ENCODE peak calls at places on chromosome 3, in six cellular contexts. F is heart left ventricle, M is stomach, U is uterus, A is Panc1, Z is AG04450. W is an unnamed sample.

GRCh38 chr3:16808393-16809107 is 76.2 kb upstream of the PLCL2 start:
- DNase-seq in U (no peak), A (no peak), M (no peak), F (no peak), Z (no peak), W (no peak)

GRCh38 chr3:123312331-123313265 is 110.9 kb downstream of the SEC22A start:
- DNase-seq in A (no peak), Z (no peak), U (no peak), M (no peak), F (no peak), W (no peak)

GRCh38 chr3:127817331-127817821 is 4.9 kb downstream of the MGLL start:
- DNase-seq in M (no peak), U (no peak), Z (no peak), A (peak; percentile 85), F (no peak), W (no peak)

GRCh38 chr3:177452487-177452886 is 255.2 kb upstream of the TBL1XR1 start:
- DNase-seq in Z (peak; percentile 67), F (no peak), A (no peak), M (no peak), U (no peak), W (no peak)

GRCh38 chr3:27943106-27943505 is 221.0 kb upstream of the EOMES start:
- DNase-seq in Z (no peak), F (no peak), A (no peak), U (no peak), M (no peak), W (peak; percentile 12)

GRCh38 chr3:36493051-36493450 is 112.7 kb downstream of the STAC start:
- DNase-seq in Z (no peak), M (no peak), A (no peak), F (no peak), U (no peak), W (no peak)

GRCh38 chr3:22887664-22888291 is 315.3 kb upstream of the UBE2E2 start:
- DNase-seq in A (peak; percentile 1), M (no peak), F (no peak), Z (no peak), U (no peak), W (no peak)

GRCh38 chr3:176663819-176664218 is 533.5 kb downstream of the TBL1XR1 start:
- DNase-seq in M (no peak), F (no peak), A (no peak), U (no peak), Z (peak; percentile 15), W (peak; percentile 8)

GRCh38 chr3:107367353-107367752 is 9.9 kb upstream of the CCDC54 start:
- DNase-seq in A (no peak), Z (peak; percentile 57), U (no peak), M (no peak), F (no peak), W (peak; percentile 25)

GRCh38 chr3:12982619-12983101 is 90.6 kb downstream of the IQSEC1 start:
- DNase-seq in M (no peak), Z (no peak), U (no peak), A (no peak), F (no peak), W (no peak)

GRCh38 chr3:40616420-40616819 is 91.7 kb downstream of the ZNF621 start:
- DNase-seq in U (no peak), Z (no peak), M (no peak), A (no peak), F (no peak), W (no peak)

GRCh38 chr3:46593274-46593862 is 19.0 kb upstream of the FAM240A start:
- DNase-seq in F (no peak), Z (no peak), M (no peak), U (no peak), A (no peak), W (no peak)

GRCh38 chr3:82496890-82497560 is 735.6 kb upstream of the GBE1 start:
- DNase-seq in U (no peak), F (no peak), Z (no peak), M (no peak), A (no peak), W (peak; percentile 47)

GRCh38 chr3:59545369-59545768 is 495.5 kb upstream of the CFAP20DC start:
- DNase-seq in U (no peak), A (no peak), Z (no peak), F (no peak), M (no peak), W (no peak)

GRCh38 chr3:81549831-81550230 is 211.6 kb downstream of the GBE1 start:
- DNase-seq in U (no peak), A (no peak), F (no peak), M (no peak), Z (no peak), W (no peak)

GRCh38 chr3:124883766-124884473 is 3.2 kb downstream of the ITGB5 start:
- DNase-seq in F (no peak), A (no peak), M (no peak), U (no peak), Z (no peak), W (no peak)

GRCh38 chr3:41405466-41405865 is 206.2 kb downstream of the CTNNB1 start:
- DNase-seq in M (no peak), U (no peak), A (no peak), F (no peak), Z (no peak), W (no peak)

GRCh38 chr3:72203105-72203504 is 418.2 kb upstream of the PROK2 start:
- DNase-seq in M (no peak), F (no peak), A (no peak), Z (no peak), U (no peak), W (no peak)

GRCh38 chr3:152271465-152272035 is 2.8 kb downstream of the MBNL1 start:
- DNase-seq in A (no peak), Z (no peak), U (no peak), F (no peak), M (no peak), W (no peak)

GRCh38 chr3:152270145-152270870 is 1.6 kb downstream of the MBNL1 start:
- DNase-seq in Z (no peak), A (no peak), M (no peak), F (no peak), U (no peak), W (peak; percentile 34)

GRCh38 chr3:152272771-152273242 is 4.1 kb downstream of the MBNL1 start:
- DNase-seq in U (no peak), F (no peak), M (no peak), A (peak; percentile 41), Z (peak; percentile 70), W (no peak)

GRCh38 chr3:152269423-152270144 is 855 bp downstream of the MBNL1 start:
- DNase-seq in M (peak; percentile 28), Z (peak; percentile 89), A (peak; percentile 46), F (peak; percentile 66), U (peak; percentile 71), W (peak; percentile 64)

DNA sequence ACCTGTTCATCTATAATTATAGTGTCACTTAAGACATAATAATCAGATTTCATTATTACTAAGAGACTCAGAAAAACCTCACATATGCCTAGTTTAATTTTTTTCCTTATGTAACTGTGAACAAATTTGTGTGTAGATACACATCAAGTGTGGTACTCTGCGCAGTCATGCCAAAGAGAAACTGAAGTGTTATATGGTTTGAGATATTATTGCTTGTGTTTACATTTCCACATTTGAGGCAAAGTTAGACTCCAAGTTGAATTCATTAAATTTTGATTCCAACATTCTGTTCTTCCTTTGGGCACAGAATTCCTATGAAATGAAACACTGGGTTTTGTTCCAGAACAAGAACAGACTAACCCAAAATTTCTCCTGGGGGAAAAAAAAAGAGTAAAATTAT is 2.2 kb downstream of the MBNL1 start:
- DNase-seq in M (no peak), U (no peak), F (no peak), Z (no peak), A (no peak), W (no peak)
- H3K4me3 ChIP-seq in M (peak overlapping the region; percentile 71), U (peak overlapping the region; percentile 84), F (peak overlapping the region; percentile 84), Z (peak overlapping the region; percentile 76), A (peak overlapping the region; percentile 90), W (peak overlapping the region; percentile 75)

GRCh38 chr3:74535281-74535680 is 79.2 kb downstream of the CNTN3 start:
- DNase-seq in Z (no peak), F (no peak), U (no peak), A (no peak), M (no peak), W (no peak)
- H3K27ac ChIP-seq in Z (no peak overlapping the region), F (no peak overlapping the region), U (no peak overlapping the region), A (no peak overlapping the region), M (no peak overlapping the region), W (no peak overlapping the region)

DNA sequence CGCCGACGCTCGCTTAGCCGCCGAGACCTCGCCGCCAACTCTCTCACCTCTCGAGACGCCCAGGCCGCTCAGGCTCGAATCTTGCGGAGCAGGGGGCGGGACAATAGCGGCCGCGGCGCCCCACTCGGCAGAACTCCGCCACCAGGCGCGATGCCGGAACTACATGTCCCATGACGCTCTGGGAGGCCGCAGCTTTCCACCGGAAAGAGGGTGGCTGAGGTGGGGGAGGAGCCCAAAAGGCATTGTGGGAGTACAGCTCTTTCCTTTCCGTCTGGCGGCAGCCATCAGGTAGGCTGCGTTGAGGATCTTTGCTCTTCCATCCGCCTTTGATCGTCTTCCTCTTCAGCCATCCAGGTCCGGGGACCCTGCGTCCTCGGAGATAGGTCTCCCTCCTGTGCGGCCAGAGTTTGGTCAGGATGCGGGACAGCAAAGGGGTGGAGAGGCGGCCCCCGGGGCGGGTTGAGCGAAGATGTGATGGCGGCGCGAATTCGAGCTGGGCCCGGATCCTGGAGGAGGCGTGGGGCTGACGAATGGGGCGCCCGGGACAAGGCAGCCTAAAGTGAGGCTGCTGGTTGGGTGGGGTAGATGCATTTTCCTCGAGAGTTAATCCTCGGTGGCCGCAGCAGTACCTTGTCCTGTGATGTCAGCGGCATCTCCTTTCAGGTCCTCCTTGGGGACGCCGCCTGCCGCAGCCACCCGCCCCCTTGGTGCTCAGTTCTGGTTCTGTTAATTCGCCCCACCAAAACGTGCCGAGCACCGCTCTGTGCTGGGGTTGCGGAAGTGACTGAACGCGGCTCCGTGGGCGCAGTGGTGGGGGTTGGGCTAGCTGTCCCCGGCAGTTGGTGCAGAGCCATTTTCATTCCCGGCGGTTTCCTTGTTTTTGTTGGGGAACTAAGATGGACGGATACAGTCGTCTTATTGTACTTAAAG is at the start of the genes NKIRAS1 and RPL15:
- DNase-seq in U (peak; percentile 97), Z (peak; percentile 91), F (peak; percentile 99), A (peak; percentile 73), M (peak; percentile 97), W (peak; percentile 97)
- TF ChIP-seq CTCF in U (peak; percentile 66), Z (peak; percentile 60), F (peak; percentile 51), A (no peak), M (peak; percentile 74), W (peak; percentile 82)

DNA sequence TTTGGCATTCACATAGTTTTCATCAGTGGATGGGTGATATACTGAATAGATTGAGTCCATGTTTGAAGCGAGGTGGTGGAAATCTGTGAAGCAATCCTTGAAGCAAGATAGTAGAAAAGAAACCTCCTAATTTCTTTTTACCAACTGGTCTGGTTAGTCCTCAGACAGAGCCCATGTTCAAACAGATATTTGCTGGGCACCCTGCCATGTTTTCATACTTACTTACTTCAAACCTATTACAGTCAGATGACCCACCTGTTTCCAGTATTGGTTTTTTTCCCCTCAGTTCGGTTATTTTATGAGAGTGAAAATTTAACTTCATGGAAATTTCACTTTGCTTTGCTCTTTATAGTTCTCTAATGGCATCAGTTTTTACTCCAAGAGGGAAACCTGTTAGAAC is 23.7 kb downstream of the EXOSC7 start:
- DNase-seq in M (peak; percentile 65), U (no peak), F (no peak), A (no peak), Z (no peak), W (peak; percentile 23)
- H3K4me3 ChIP-seq in M (no peak overlapping the region), U (no peak overlapping the region), F (no peak overlapping the region), A (no peak overlapping the region), Z (no peak overlapping the region), W (no peak overlapping the region)

W was measured in body of pancreas.